ENCODE peak calls at places on chromosomes 16 and 17, in five cellular contexts. C, I, H, Q and T are unnamed samples.

GRCh38 chr16:66273644-66274334 is 92.7 kb upstream of the CDH5 start:
- DNase-seq in C (peak; percentile 44), I (no peak), H (peak; percentile 51), Q (peak; percentile 38), T (peak; percentile 72)

GRCh38 chr17:10018461-10018891 is 113.4 kb upstream of the RCVRN start:
- DNase-seq in C (no peak), I (no peak), H (no peak), Q (no peak), T (no peak)

GRCh38 chr16:1706386-1707192 is 594 bp downstream of the MAPK8IP3 start:
- DNase-seq in C (peak; percentile 41), I (peak; percentile 22), H (peak; percentile 66), Q (peak; percentile 59), T (peak; percentile 46)

GRCh38 chr17:80829166-80829813 is 162.4 kb upstream of the CHMP6 start:
- DNase-seq in C (no peak), I (no peak), H (no peak), Q (no peak), T (no peak)

GRCh38 chr17:79633154-79633553 is 22.3 kb upstream of the RBFOX3 start:
- DNase-seq in C (no peak), I (no peak), H (no peak), Q (peak; percentile 12), T (no peak)

GRCh38 chr17:7266784-7267183 is 4.5 kb upstream of the CLDN7 start:
- DNase-seq in C (no peak), I (no peak), H (no peak), Q (no peak), T (no peak)

GRCh38 chr17:1078831-1079561 is 82.1 kb downstream of the TIMM22 start:
- DNase-seq in C (no peak), I (peak; percentile 50), H (no peak), Q (peak; percentile 78), T (no peak)

GRCh38 chr16:87661561-87661960 is 59.3 kb downstream of the JPH3 start:
- DNase-seq in C (peak; percentile 60), I (peak; percentile 7), H (peak; percentile 87), Q (peak; percentile 91), T (peak; percentile 79)

GRCh38 chr17:55745258-55745657 is 5.6 kb upstream of the PCTP start:
- DNase-seq in C (no peak), I (no peak), H (no peak), Q (no peak), T (no peak)

GRCh38 chr17:33500141-33500540 is 207.0 kb upstream of the ASIC2 start:
- DNase-seq in C (peak; percentile 25), I (no peak), H (no peak), Q (no peak), T (no peak)

GRCh38 chr16:12771341-12771798 is 32.3 kb downstream of the CPPED1 start:
- DNase-seq in C (peak; percentile 28), I (no peak), H (no peak), Q (no peak), T (no peak)

GRCh38 chr16:14409563-14409962 is 220.5 kb downstream of the PARN start:
- DNase-seq in C (peak; percentile 88), I (peak; percentile 66), H (peak; percentile 79), Q (no peak), T (peak; percentile 79)

GRCh38 chr16:48347980-48348379 is 37.2 kb downstream of the SIAH1 start:
- DNase-seq in C (no peak), I (no peak), H (no peak), Q (no peak), T (no peak)

GRCh38 chr17:63652106-63652505 is 29.9 kb downstream of the MAP3K3 start:
- DNase-seq in C (no peak), I (no peak), H (no peak), Q (no peak), T (no peak)

GRCh38 chr17:45740553-45741330 is 43.4 kb upstream of the CRHR1 start:
- DNase-seq in C (peak; percentile 5), I (peak; percentile 36), H (peak; percentile 29), Q (peak; percentile 95), T (peak; percentile 77)

GRCh38 chr16:85205747-85206471 is 93.6 kb upstream of the CIBAR2 start:
- DNase-seq in C (peak; percentile 50), I (no peak), H (no peak), Q (no peak), T (no peak)

GRCh38 chr16:50455288-50455845 is 86.6 kb upstream of the BRD7 start:
- DNase-seq in C (no peak), I (no peak), H (no peak), Q (no peak), T (no peak)

GRCh38 chr17:37792787-37793186 is 47.9 kb upstream of the HNF1B start:
- DNase-seq in C (peak; percentile 31), I (no peak), H (peak; percentile 44), Q (no peak), T (peak; percentile 47)

GRCh38 chr17:79721993-79722671 is 8.6 kb upstream of the ENPP7 start:
- DNase-seq in C (no peak), I (no peak), H (no peak), Q (peak; percentile 79), T (no peak)

GRCh38 chr16:21104124-21104860 is 46.4 kb downstream of the DNAH3 start:
- DNase-seq in C (peak; percentile 65), I (no peak), H (peak; percentile 79), Q (no peak), T (peak; percentile 66)

GRCh38 chr17:38885728-38886642 is 16.1 kb downstream of the LASP1 start:
- DNase-seq in C (no peak), I (peak; percentile 58), H (no peak), Q (peak; percentile 69), T (no peak)

GRCh38 chr17:82204831-82205719 is 7.6 kb downstream of the CCDC57 start:
- DNase-seq in C (peak; percentile 70), I (no peak), H (peak; percentile 77), Q (no peak), T (peak; percentile 74)

GRCh38 chr17:16440814-16441629 is 25.7 kb downstream of the TRPV2 start:
- DNase-seq in C (no peak), I (no peak), H (no peak), Q (no peak), T (no peak)